ENCODE peak calls at places on chromosomes 12 and 14, in five cellular contexts. Z is H1, U is HepG2, W is fibroblast of lung, F is GM12864. L is an unnamed sample.

GRCh38 chr12:30746190-30746589 is 8.6 kb downstream of the CAPRIN2 start:
- DNase-seq in Z (no peak), U (peak), F (no peak), W (no peak), L (no peak)

GRCh38 chr14:73935666-73936065 is 14.2 kb downstream of the FAM161B start:
- DNase-seq in Z (no peak), W (peak), F (no peak), U (no peak), L (peak)

GRCh38 chr12:92075425-92075891 is 70.2 kb downstream of the BTG1 start:
- DNase-seq in W (peak), Z (no peak), F (no peak), U (no peak), L (peak)

GRCh38 chr14:101219896-101220703 is 316.6 kb upstream of the RTL1 start:
- DNase-seq in W (no peak), F (no peak), U (no peak), Z (no peak), L (no peak)

GRCh38 chr12:121282072-121282742 is 14.3 kb downstream of the CAMKK2 start:
- DNase-seq in Z (no peak), F (no peak), W (no peak), U (no peak), L (no peak)

GRCh38 chr12:53994691-53995310 is 5.2 kb upstream of the HOXC9 start:
- DNase-seq in Z (no peak), F (no peak), U (no peak), W (no peak), L (no peak)

GRCh38 chr12:82651489-82651888 is 35.2 kb upstream of the TMTC2 start:
- DNase-seq in W (no peak), F (no peak), Z (no peak), U (no peak), L (no peak)

GRCh38 chr14:20460458-20461229 is 590 bp downstream of the PIP4P1 start:
- DNase-seq in Z (no peak), F (peak), U (no peak), W (no peak), L (no peak)

GRCh38 chr14:83164016-83164415 is 1630.4 kb upstream of the SEL1L start:
- DNase-seq in W (peak), U (no peak), Z (no peak), F (no peak), L (peak)

GRCh38 chr14:97177016-97177415 is 379.8 kb downstream of the VRK1 start:
- DNase-seq in Z (no peak), U (peak), W (no peak), F (no peak), L (no peak)

GRCh38 chr14:68694516-68695235 is 98.2 kb downstream of the ZFP36L1 start:
- DNase-seq in W (peak), F (no peak), Z (no peak), U (no peak), L (peak)

GRCh38 chr12:130375296-130375695 is 37.6 kb downstream of the PIWIL1 start:
- DNase-seq in Z (no peak), F (no peak), W (no peak), U (no peak), L (no peak)

GRCh38 chr12:82216475-82216874 is 141.7 kb downstream of the CCDC59 start:
- DNase-seq in F (no peak), W (no peak), U (no peak), Z (no peak), L (no peak)

DNA sequence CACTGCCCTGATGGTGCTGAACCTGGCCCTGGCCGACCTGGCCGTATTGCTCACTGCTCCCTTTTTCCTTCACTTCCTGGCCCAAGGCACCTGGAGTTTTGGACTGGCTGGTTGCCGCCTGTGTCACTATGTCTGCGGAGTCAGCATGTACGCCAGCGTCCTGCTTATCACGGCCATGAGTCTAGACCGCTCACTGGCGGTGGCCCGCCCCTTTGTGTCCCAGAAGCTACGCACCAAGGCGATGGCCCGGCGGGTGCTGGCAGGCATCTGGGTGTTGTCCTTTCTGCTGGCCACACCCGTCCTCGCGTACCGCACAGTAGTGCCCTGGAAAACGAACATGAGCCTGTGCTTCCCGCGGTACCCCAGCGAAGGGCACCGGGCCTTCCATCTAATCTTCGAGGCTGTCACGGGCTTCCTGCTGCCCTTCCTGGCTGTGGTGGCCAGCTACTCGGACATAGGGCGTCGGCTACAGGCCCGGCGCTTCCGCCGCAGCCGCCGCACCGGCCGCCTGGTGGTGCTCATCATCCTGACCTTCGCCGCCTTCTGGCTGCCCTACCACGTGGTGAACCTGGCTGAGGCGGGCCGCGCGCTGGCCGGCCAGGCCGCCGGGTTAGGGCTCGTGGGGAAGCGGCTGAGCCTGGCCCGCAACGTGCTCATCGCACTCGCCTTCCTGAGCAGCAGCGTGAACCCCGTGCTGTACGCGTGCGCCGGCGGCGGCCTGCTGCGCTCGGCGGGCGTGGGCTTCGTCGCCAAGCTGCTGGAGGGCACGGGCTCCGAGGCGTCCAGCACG is 4.7 kb downstream of the LTB4R start:
- DNase-seq in W (no peak), U (peak), F (no peak), Z (no peak), L (no peak)
- TF ChIP-seq CTCF in W (no peak), U (peak), F (no peak), Z (peak), L (peak)

GRCh38 chr12:113472191-113473190 is 820 bp upstream of the LHX5 start:
- DNase-seq in U (no peak), Z (no peak), W (no peak), F (no peak), L (no peak)
- H3K4me3 ChIP-seq in U (no peak), Z (peak), W (no peak), F (no peak), L (no peak)

GRCh38 chr12:69881771-69882170 is 56.7 kb downstream of the MYRFL start:
- DNase-seq in Z (no peak), F (no peak), U (no peak), W (no peak), L (no peak)

GRCh38 chr12:69879007-69879960 is 54.3 kb downstream of the MYRFL start:
- DNase-seq in U (peak), F (peak), W (peak), Z (no peak), L (peak)

GRCh38 chr12:69884386-69884785 is 59.4 kb downstream of the MYRFL start:
- DNase-seq in F (no peak), W (no peak), U (no peak), Z (no peak), L (no peak)

GRCh38 chr12:69885656-69886055 is 60.6 kb downstream of the MYRFL start:
- DNase-seq in U (no peak), F (no peak), Z (no peak), W (no peak), L (no peak)

DNA sequence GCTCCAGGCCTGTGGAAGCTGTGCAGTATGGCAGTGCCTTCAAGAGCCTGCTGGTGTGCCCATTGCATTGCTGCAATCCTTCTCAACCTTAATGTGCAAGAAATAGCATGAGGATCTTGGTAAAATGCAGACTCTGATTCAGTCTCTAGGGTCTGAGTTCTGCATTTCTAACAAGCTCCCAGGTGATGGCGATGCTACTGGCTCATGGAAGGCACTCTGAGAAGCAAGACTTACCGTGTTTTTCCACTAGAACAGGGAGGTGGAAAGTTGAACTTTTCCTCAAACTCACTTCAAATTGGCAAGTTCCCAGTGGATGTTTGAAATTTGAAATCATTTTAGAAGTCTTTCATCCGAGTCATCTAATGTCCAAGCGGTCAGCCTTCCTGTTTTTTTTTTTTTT is 55.5 kb downstream of the MYRFL start:
- DNase-seq in F (no peak), W (peak), Z (no peak), U (no peak), L (peak)
- TF ChIP-seq CTCF in F (no peak), W (no peak), Z (peak), U (no peak), L (peak)

GRCh38 chr12:57726151-57726883 is 12.2 kb downstream of the AGAP2 start:
- DNase-seq in F (no peak), W (peak), U (peak), Z (peak), L (peak)

GRCh38 chr12:57724936-57725740 is 13.4 kb downstream of the AGAP2 start:
- DNase-seq in F (no peak), W (no peak), U (no peak), Z (no peak), L (no peak)

GRCh38 chr12:57724003-57724935 is 14.3 kb downstream of the AGAP2 start:
- DNase-seq in F (no peak), W (no peak), U (no peak), Z (no peak), L (no peak)

GRCh38 chr12:57726884-57727757 is 11.4 kb downstream of the AGAP2 start:
- DNase-seq in Z (no peak), W (peak), U (no peak), F (no peak), L (peak)

DNA sequence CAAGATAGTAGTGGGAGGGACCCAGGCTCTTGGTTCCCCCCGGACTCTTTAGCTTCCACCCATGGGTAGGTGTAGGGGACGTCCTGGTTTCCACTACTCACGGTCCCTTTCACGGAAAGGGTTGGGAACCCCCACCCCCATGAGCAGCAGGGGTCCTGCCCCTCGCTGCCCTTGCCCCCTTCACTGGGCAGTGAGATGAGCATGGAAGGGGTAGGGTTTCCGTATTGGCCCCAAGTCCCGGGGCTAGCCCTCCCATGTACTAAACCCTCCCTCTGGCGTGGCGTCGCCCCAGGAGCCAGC is 12.7 kb downstream of the AGAP2 start:
- DNase-seq in U (no peak), W (no peak), F (no peak), Z (no peak), L (no peak)
- H3K4me3 ChIP-seq in U (peak), W (peak), F (no peak), Z (peak), L (peak)

DNA sequence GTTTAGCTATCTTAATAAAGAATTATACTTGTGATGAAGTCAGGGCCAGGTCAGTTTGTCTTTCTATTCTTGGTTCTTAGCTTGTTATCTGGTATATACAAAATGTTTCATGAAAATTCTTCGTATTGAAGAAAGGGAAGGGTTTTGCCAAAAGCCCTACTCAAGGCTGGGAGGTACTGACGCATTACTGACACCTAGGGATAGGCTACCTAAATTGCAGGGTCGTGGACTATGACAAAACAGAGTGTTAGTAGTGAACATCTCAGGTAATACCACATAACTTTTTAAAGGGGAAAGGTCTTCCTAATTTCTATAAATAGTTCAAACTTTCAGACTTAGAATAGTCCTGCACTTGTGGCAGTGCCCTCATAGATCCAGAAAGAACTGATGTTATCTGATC is 246.3 kb downstream of the RGS6 start:
- DNase-seq in U (no peak), Z (no peak), W (no peak), F (no peak), L (no peak)
- TF ChIP-seq CTCF in U (no peak), Z (peak), W (no peak), F (peak), L (no peak)